ENCODE peak calls at places on chromosomes 5 and 9, in six cellular contexts. D is activated CD8-positive, alpha-beta memory T cell treated with anti-CD3 and anti-CD28 coated beads for 1 hour; Z is fibroblast of the conjunctiva; A is iris pigment epithelial cell; V is HT-29; S is GM04504. E is an unnamed sample.

GRCh38 chr5:158174918-158175663 is 316.1 kb upstream of the CLINT1 start:
- DNase-seq in Z (peak), V (peak), S (peak), D (peak), A (peak), E (peak)

GRCh38 chr5:10387690-10388089 is 34.2 kb downstream of the MARCHF6 start:
- DNase-seq in Z (peak), A (peak), V (no peak), S (no peak), D (no peak), E (peak)

GRCh38 chr5:115962565-115963402 is 509 bp downstream of the LVRN start:
- DNase-seq in D (no peak), A (peak), S (no peak), V (no peak), Z (no peak), E (no peak)

GRCh38 chr9:87099383-87099782 is 152.1 kb upstream of the GAS1 start:
- DNase-seq in D (no peak), S (no peak), V (no peak), A (peak), Z (no peak), E (no peak)

GRCh38 chr5:161155451-161155850 is 303.4 kb upstream of the ATP10B start:
- DNase-seq in V (no peak), A (no peak), D (no peak), Z (no peak), S (no peak), E (no peak)

GRCh38 chr5:95901676-95902646 is 59.7 kb downstream of the ELL2 start:
- DNase-seq in D (no peak), V (no peak), Z (peak), A (peak), S (no peak), E (no peak)

GRCh38 chr9:15357050-15357653 is 50.1 kb upstream of the TTC39B start:
- DNase-seq in A (no peak), S (no peak), D (no peak), Z (no peak), V (peak), E (no peak)

GRCh38 chr9:120265791-120266190 is 314.2 kb downstream of the CDK5RAP2 start:
- DNase-seq in V (no peak), Z (no peak), S (no peak), D (no peak), A (no peak), E (no peak)

GRCh38 chr9:98374385-98375051 is 119.1 kb upstream of the TBC1D2 start:
- DNase-seq in D (no peak), S (peak), A (peak), Z (no peak), V (peak), E (no peak)

GRCh38 chr9:130860458-130861316 is 25.6 kb downstream of the ABL1 start:
- DNase-seq in D (no peak), Z (peak), V (no peak), A (peak), S (peak), E (peak)

GRCh38 chr9:71769175-71770165 is 1.2 kb upstream of the CEMIP2 start:
- DNase-seq in S (no peak), D (peak), A (peak), Z (no peak), V (peak), E (no peak)

GRCh38 chr9:98101416-98101815 is 17.6 kb downstream of the TRIM14 start:
- DNase-seq in S (no peak), Z (no peak), V (no peak), A (no peak), D (no peak), E (no peak)

GRCh38 chr9:16325966-16326365 is 544.5 kb downstream of the BNC2 start:
- DNase-seq in Z (no peak), D (no peak), V (no peak), A (no peak), S (no peak), E (no peak)

GRCh38 chr9:104388071-104388470 is 116.0 kb upstream of the OR13F1 start:
- DNase-seq in A (no peak), S (no peak), D (no peak), Z (no peak), V (no peak), E (no peak)

GRCh38 chr9:15146121-15146820 is 160.7 kb downstream of the TTC39B start:
- DNase-seq in D (no peak), V (no peak), Z (no peak), A (no peak), S (no peak), E (no peak)

GRCh38 chr5:71719092-71719964 is at the start of gene CARTPT:
- DNase-seq in D (no peak), V (no peak), A (no peak), S (no peak), Z (no peak), E (no peak)

GRCh38 chr9:99085949-99086948 is 18.7 kb upstream of the TGFBR1 start:
- DNase-seq in A (peak), D (no peak), S (no peak), V (no peak), Z (no peak), E (no peak)

GRCh38 chr5:3341446-3342240 is 254.0 kb upstream of the IRX1 start:
- DNase-seq in S (no peak), D (no peak), A (no peak), Z (no peak), V (no peak), E (no peak)

GRCh38 chr5:35852084-35852734 is 4.5 kb upstream of the IL7R start:
- DNase-seq in A (peak), Z (no peak), V (no peak), S (no peak), D (no peak), E (no peak)

GRCh38 chr9:114006931-114007691 is 71.0 kb downstream of the AMBP start:
- DNase-seq in A (no peak), S (no peak), V (no peak), D (no peak), Z (no peak), E (no peak)

E was measured in brain pericyte.